ENCODE peak calls at places on chromosomes 2 and 18, in ten cellular contexts. P is cardiac fibroblast, S is upper lobe of right lung, D is AG09309, G is ovary, F is left ventricle myocardium inferior, V is PC-3, U is astrocyte, L is tibial nerve, N is foreskin fibroblast. W is an unnamed sample.

GRCh38 chr2:191304939-191305875 is 60.0 kb downstream of the MYO1B start:
- DNase-seq in P (peak), S (no peak), D (peak), G (peak), F (peak), V (no peak), U (peak), L (peak), N (peak), W (peak)

GRCh38 chr2:54500404-54501147 is 44.4 kb downstream of the SPTBN1 start:
- DNase-seq in P (no peak), S (no peak), D (no peak), G (no peak), F (peak), V (no peak), U (no peak), L (no peak), N (no peak), W (no peak)

GRCh38 chr2:164514491-164514890 is 106.8 kb downstream of the GRB14 start:
- DNase-seq in P (peak), S (no peak), D (no peak), G (no peak), F (no peak), V (peak), U (peak), L (no peak), N (no peak), W (no peak)

GRCh38 chr2:233353769-233354499 is at the start of gene DGKD:
- DNase-seq in P (peak), S (peak), D (no peak), G (peak), F (peak), V (peak), U (no peak), L (peak), N (peak), W (no peak)

GRCh38 chr2:8137801-8138200 is 544.1 kb upstream of the ID2 start:
- DNase-seq in P (no peak), S (no peak), D (no peak), G (no peak), F (no peak), V (no peak), U (no peak), L (no peak), N (no peak), W (no peak)

GRCh38 chr2:240353944-240354343 is 81.5 kb upstream of the GPC1 start:
- DNase-seq in P (no peak), S (no peak), D (no peak), G (no peak), F (no peak), V (no peak), U (no peak), L (no peak), N (no peak), W (no peak)

GRCh38 chr2:42777883-42778805 is 14.2 kb upstream of the OXER1 start:
- DNase-seq in P (no peak), S (no peak), D (peak), G (no peak), F (no peak), V (no peak), U (peak), L (no peak), N (peak), W (no peak)

GRCh38 chr2:220619525-220620267 is 952.4 kb downstream of the EPHA4 start:
- DNase-seq in P (peak), S (no peak), D (no peak), G (no peak), F (no peak), V (peak), U (peak), L (no peak), N (no peak), W (no peak)

GRCh38 chr2:150133623-150134022 is 353.8 kb downstream of the RND3 start:
- DNase-seq in P (peak), S (no peak), D (peak), G (no peak), F (no peak), V (peak), U (peak), L (no peak), N (peak), W (no peak)

GRCh38 chr2:64970495-64970894 is 18.7 kb upstream of the SLC1A4 start:
- DNase-seq in P (no peak), S (no peak), D (no peak), G (no peak), F (no peak), V (no peak), U (no peak), L (no peak), N (no peak), W (no peak)

GRCh38 chr2:75608684-75609333 is 37.8 kb upstream of the MRPL19 start:
- DNase-seq in P (peak), S (peak), D (no peak), G (peak), F (peak), V (peak), U (no peak), L (peak), N (no peak), W (no peak)

GRCh38 chr2:206045251-206045650 is 40.7 kb downstream of the INO80D start:
- DNase-seq in P (no peak), S (no peak), D (no peak), G (no peak), F (no peak), V (no peak), U (peak), L (no peak), N (no peak), W (no peak)

GRCh38 chr18:46856975-46857374 is 60.3 kb downstream of the PIAS2 start:
- DNase-seq in P (no peak), S (no peak), D (peak), G (no peak), F (no peak), V (no peak), U (no peak), L (no peak), N (no peak), W (no peak)

GRCh38 chr2:105114551-105114950 is 76.7 kb downstream of the MRPS9 start:
- DNase-seq in P (peak), S (no peak), D (peak), G (no peak), F (no peak), V (peak), U (peak), L (no peak), N (peak), W (peak)

GRCh38 chr18:7735606-7736175 is 168.6 kb downstream of the PTPRM start:
- DNase-seq in P (no peak), S (no peak), D (no peak), G (no peak), F (no peak), V (no peak), U (no peak), L (no peak), N (no peak), W (no peak)

GRCh38 chr2:73218298-73218697 is 4.3 kb downstream of the SMYD5 start:
- DNase-seq in P (no peak), S (peak), D (no peak), G (no peak), F (no peak), V (peak), U (no peak), L (no peak), N (peak), W (no peak)

GRCh38 chr2:164621761-164622105 is 451 bp upstream of the GRB14 start:
- DNase-seq in P (no peak), S (no peak), D (no peak), G (no peak), F (no peak), V (no peak), U (no peak), L (no peak), N (no peak), W (no peak)

GRCh38 chr2:239539776-239540100 is 138.9 kb upstream of the HDAC4 start:
- DNase-seq in P (no peak), S (peak), D (no peak), G (no peak), F (no peak), V (no peak), U (no peak), L (no peak), N (no peak), W (no peak)

GRCh38 chr2:62461707-62462106 is 44.3 kb downstream of the TMEM17 start:
- DNase-seq in P (peak), S (no peak), D (no peak), G (no peak), F (no peak), V (peak), U (peak), L (no peak), N (no peak), W (no peak)

GRCh38 chr2:35989523-35989922 is 366.1 kb upstream of the CRIM1 start:
- DNase-seq in P (no peak), S (no peak), D (no peak), G (no peak), F (no peak), V (no peak), U (no peak), L (no peak), N (no peak), W (no peak)

GRCh38 chr18:74351354-74351753 is 35.7 kb downstream of the C18orf63 start:
- DNase-seq in P (peak), S (no peak), D (no peak), G (no peak), F (no peak), V (peak), U (peak), L (no peak), N (peak), W (peak)

GRCh38 chr2:197821550-197822218 is 17.3 kb downstream of the PLCL1 start:
- DNase-seq in P (no peak), S (no peak), D (no peak), G (no peak), F (no peak), V (no peak), U (no peak), L (no peak), N (no peak), W (no peak)
- H3K4me3 ChIP-seq in P (no peak), S (no peak), D (no peak), G (no peak), F (no peak), V (no peak), U (no peak), L (no peak), N (no peak), W (no peak)

DNA sequence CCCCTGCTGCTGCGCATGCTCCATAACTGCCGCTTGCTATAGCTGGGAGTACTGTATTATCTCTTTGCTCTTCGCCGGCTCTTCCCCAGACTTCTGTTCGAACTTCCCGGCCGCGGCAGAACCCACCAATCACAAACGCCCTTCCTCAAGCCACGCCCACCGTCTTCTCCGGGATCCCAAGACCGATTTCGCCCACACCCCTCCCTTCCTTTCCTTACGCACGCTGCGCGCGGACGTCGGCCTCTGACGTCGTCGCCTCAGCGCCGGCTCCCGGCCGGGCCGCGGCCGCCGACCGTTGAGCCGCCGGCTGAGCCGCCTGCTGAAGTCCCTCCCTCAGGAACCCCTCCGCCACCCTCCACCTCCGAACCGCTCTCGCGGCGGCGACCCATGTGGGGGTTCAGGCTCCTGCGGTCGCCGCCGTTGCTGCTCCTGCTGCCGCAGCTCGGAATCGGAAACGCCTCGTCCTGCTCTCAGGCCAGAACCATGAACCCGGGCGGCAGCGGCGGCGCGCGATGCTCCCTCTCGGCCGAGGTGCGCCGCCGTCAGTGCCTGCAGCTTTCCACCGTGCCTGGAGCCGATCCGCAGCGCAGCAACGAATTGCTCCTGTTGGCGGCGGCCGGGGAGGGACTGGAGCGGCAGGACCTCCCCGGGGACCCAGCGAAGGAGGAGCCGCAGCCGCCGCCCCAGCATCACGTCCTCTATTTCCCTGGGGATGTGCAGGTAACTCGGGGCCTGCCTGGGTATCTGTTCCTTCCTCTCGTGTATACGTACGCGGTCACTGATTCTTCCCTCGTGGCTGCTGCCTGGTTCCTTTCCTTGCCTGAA is at the start of gene C2orf69:
- DNase-seq in P (peak), S (peak), D (peak), G (peak), F (peak), V (peak), U (peak), L (peak), N (peak), W (peak)
- TF ChIP-seq CTCF in P (no peak), S (no peak), D (no peak), G (no peak), F (no peak), V (no peak), U (no peak), L (no peak), N (no peak), W (no peak)

GRCh38 chr2:227388537-227389011 is 825 bp upstream of the SCYGR1 start:
- DNase-seq in P (peak), S (no peak), D (peak), G (no peak), F (no peak), V (peak), U (peak), L (no peak), N (peak), W (peak)
- H3K4me3 ChIP-seq in P (no peak), S (no peak), D (no peak), G (no peak), F (no peak), V (no peak), U (no peak), L (no peak), N (no peak), W (no peak)

GRCh38 chr18:36828630-36829361 is at the start of the genes KIAA1328 and TPGS2:
- DNase-seq in P (peak), S (peak), D (no peak), G (peak), F (peak), V (peak), U (peak), L (peak), N (peak), W (no peak)

GRCh38 chr18:36825526-36825925 is 3.3 kb downstream of the TPGS2 start:
- DNase-seq in P (no peak), S (no peak), D (no peak), G (no peak), F (no peak), V (no peak), U (no peak), L (no peak), N (no peak), W (no peak)

GRCh38 chr18:36829362-36830140 is 624 bp downstream of the KIAA1328 start:
- DNase-seq in P (peak), S (no peak), D (no peak), G (no peak), F (no peak), V (peak), U (peak), L (no peak), N (peak), W (no peak)

GRCh38 chr18:36830141-36830495 is 1.2 kb downstream of the KIAA1328 start:
- DNase-seq in P (no peak), S (no peak), D (no peak), G (no peak), F (no peak), V (no peak), U (no peak), L (no peak), N (no peak), W (no peak)

GRCh38 chr18:36828157-36828629 is 609 bp downstream of the TPGS2 start:
- DNase-seq in P (peak), S (no peak), D (no peak), G (no peak), F (no peak), V (peak), U (peak), L (no peak), N (peak), W (no peak)
- TF ChIP-seq CTCF in P (no peak), S (no peak), D (no peak), G (no peak), F (no peak), V (no peak), U (no peak), L (no peak), N (no peak), W (no peak)

GRCh38 chr2:71672640-71673401 is 219.5 kb downstream of the DYSF start:
- DNase-seq in P (no peak), S (peak), D (no peak), G (peak), F (no peak), V (no peak), U (no peak), L (no peak), N (no peak), W (no peak)
- H3K4me3 ChIP-seq in P (no peak), S (no peak), D (no peak), G (no peak), F (no peak), V (no peak), U (no peak), L (no peak), N (no peak), W (no peak)

GRCh38 chr2:158405341-158405740 is 51.2 kb downstream of the CCDC148 start:
- DNase-seq in P (no peak), S (no peak), D (no peak), G (no peak), F (no peak), V (no peak), U (no peak), L (no peak), N (no peak), W (no peak)
- TF ChIP-seq CTCF in P (no peak), S (no peak), D (no peak), G (no peak), F (no peak), V (no peak), U (no peak), L (no peak), N (no peak), W (no peak)

GRCh38 chr2:241560181-241560882 is 1.8 kb downstream of the BOK start:
- DNase-seq in P (no peak), S (no peak), D (no peak), G (peak), F (no peak), V (no peak), U (no peak), L (no peak), N (no peak), W (no peak)
- H3K4me3 ChIP-seq in P (peak), S (peak), D (peak), G (peak), F (peak), V (peak), U (peak), L (peak), N (peak), W (peak)

GRCh38 chr2:20049631-20050030 is 1.8 kb downstream of the LAPTM4A start:
- DNase-seq in P (peak), S (no peak), D (no peak), G (no peak), F (no peak), V (no peak), U (peak), L (no peak), N (no peak), W (no peak)

GRCh38 chr2:20052229-20052871 is 922 bp upstream of the LAPTM4A start:
- DNase-seq in P (peak), S (no peak), D (no peak), G (no peak), F (no peak), V (peak), U (peak), L (no peak), N (no peak), W (no peak)

GRCh38 chr2:20050104-20050711 is 1.2 kb downstream of the LAPTM4A start:
- DNase-seq in P (peak), S (no peak), D (peak), G (peak), F (no peak), V (peak), U (peak), L (no peak), N (no peak), W (peak)

GRCh38 chr2:20051518-20052228 is at the start of gene LAPTM4A:
- DNase-seq in P (peak), S (peak), D (peak), G (peak), F (peak), V (peak), U (peak), L (peak), N (peak), W (peak)

DNA sequence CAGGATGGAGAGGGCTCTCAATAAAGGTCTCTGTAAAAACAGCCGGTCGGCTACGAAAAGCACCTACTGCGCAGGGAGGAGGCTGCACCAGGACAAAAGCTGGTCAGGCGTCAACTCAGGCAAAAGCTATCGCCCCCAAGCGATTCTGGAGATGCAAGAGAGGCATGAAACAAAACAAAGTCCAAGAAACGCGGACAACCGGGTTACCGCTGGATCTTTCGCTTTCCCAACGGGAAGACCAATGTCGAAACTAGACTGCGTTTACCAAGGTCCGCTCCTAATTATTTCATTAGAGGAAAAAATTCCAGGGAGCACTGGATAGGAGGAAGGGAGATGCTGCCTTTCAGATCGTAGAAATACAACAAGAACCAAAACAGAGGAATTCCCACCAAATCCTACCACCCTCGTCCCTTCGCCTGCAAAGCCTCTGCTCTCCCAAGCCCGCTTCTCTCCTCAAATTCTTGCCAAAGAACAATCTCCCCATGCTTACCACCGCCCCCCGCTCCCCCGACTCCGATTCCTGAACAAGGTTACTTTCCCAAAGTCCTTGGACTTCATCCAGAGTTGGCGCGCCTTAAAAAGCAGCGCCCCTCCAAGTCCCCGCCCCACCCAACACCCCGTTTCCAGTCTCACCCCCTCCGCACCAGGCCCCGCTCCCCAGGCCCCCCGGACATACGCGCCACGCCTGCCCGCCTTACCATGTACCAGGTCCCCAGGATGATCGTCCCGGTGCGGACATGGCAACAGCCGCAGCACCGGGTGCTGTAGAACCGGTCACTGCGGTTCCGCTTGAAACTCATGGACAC is 513 bp downstream of the LAPTM4A start:
- DNase-seq in P (peak), S (no peak), D (no peak), G (peak), F (peak), V (peak), U (peak), L (no peak), N (no peak), W (no peak)
- TF ChIP-seq CTCF in P (no peak), S (no peak), D (peak), G (no peak), F (no peak), V (peak), U (no peak), L (no peak), N (peak), W (peak)

GRCh38 chr2:236576053-236576452 is 6.4 kb downstream of the ACKR3 start:
- DNase-seq in P (no peak), S (no peak), D (no peak), G (no peak), F (no peak), V (no peak), U (no peak), L (no peak), N (no peak), W (no peak)

GRCh38 chr2:236575501-236575900 is 5.9 kb downstream of the ACKR3 start:
- DNase-seq in P (no peak), S (no peak), D (no peak), G (no peak), F (no peak), V (no peak), U (no peak), L (no peak), N (no peak), W (no peak)

GRCh38 chr2:236574000-236574399 is 4.4 kb downstream of the ACKR3 start:
- DNase-seq in P (no peak), S (no peak), D (no peak), G (no peak), F (no peak), V (no peak), U (no peak), L (no peak), N (no peak), W (no peak)

GRCh38 chr2:236573066-236573929 is 3.7 kb downstream of the ACKR3 start:
- DNase-seq in P (no peak), S (no peak), D (no peak), G (no peak), F (no peak), V (no peak), U (no peak), L (no peak), N (no peak), W (no peak)

GRCh38 chr2:236574424-236575145 is 5.0 kb downstream of the ACKR3 start:
- DNase-seq in P (no peak), S (no peak), D (no peak), G (no peak), F (no peak), V (no peak), U (no peak), L (no peak), N (no peak), W (no peak)
- H3K4me3 ChIP-seq in P (no peak), S (no peak), D (no peak), G (no peak), F (peak), V (no peak), U (no peak), L (no peak), N (no peak), W (no peak)

DNA sequence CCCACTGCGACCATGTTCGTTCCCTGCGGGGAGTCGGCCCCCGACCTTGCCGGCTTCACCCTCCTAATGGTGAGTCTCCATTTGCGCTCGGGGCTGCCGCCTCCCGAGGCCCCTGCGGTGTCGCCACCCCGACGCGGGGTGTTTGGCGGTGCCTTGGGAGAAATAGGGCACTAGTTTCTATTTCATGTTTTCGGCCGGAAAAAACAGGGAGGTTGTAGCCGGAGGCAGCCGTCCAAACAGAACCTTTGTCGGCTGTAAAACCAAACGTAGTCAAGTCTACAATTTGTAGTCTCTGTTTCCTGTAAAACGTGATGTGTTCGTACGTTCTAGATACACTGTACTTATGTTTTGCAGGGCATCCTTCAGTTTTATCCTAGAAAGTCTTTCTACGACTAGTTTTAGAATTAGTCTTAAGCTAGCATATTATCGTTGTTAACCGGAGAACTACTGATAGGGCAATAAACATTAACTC is 290 bp downstream of the PSMG2 start:
- DNase-seq in P (no peak), S (no peak), D (no peak), G (no peak), F (no peak), V (no peak), U (no peak), L (no peak), N (no peak), W (no peak)
- TF ChIP-seq CTCF in P (no peak), S (peak), D (no peak), G (no peak), F (no peak), V (no peak), U (no peak), L (no peak), N (no peak), W (no peak)

W was measured in AG04450.